ENCODE peak calls at places on chromosome 5, in nine cellular contexts. P is GM13977, S is esophagus squamous epithelium, C is GM20000, X is pancreas, Z is fibroblast of mammary gland, Y is OCI-LY7, M is right atrium auricular region, G is heart left ventricle. Q is an unnamed sample.

GRCh38 chr5:54186912-54187445 is 123.4 kb downstream of the ARL15 start:
- DNase-seq in G (peak), S (no peak), M (no peak), X (no peak), Y (no peak), C (no peak), Z (no peak), P (no peak), Q (no peak)

GRCh38 chr5:56833325-56833724 is 18.0 kb downstream of the MAP3K1 start:
- DNase-seq in C (no peak), Y (no peak), S (no peak), Z (no peak), G (no peak), P (no peak), X (no peak), M (no peak), Q (no peak)

GRCh38 chr5:172892713-172893112 is 58.7 kb downstream of the ERGIC1 start:
- DNase-seq in G (peak), P (no peak), X (no peak), Z (no peak), S (no peak), M (no peak), C (no peak), Y (no peak), Q (no peak)

GRCh38 chr5:42057254-42057690 is 132.2 kb downstream of the FBXO4 start:
- DNase-seq in Y (peak), Z (peak), M (no peak), X (peak), P (peak), S (no peak), C (peak), G (no peak), Q (peak)

GRCh38 chr5:28954074-28954473 is 1915.7 kb upstream of the CDH9 start:
- DNase-seq in Z (no peak), S (no peak), G (no peak), C (no peak), P (no peak), M (no peak), X (no peak), Y (no peak), Q (no peak)

GRCh38 chr5:136038635-136039034 is 9.8 kb downstream of the TGFBI start:
- DNase-seq in M (no peak), Z (peak), X (no peak), Y (no peak), P (no peak), G (no peak), S (no peak), C (no peak), Q (no peak)

GRCh38 chr5:5246736-5247135 is 106.6 kb downstream of the ADAMTS16 start:
- DNase-seq in M (no peak), S (no peak), C (no peak), P (no peak), G (no peak), Z (no peak), X (no peak), Y (no peak), Q (no peak)

GRCh38 chr5:36944607-36945225 is 68.1 kb downstream of the NIPBL start:
- DNase-seq in C (peak), G (no peak), X (no peak), S (no peak), P (peak), M (no peak), Y (peak), Z (peak), Q (peak)

GRCh38 chr5:116696356-116696755 is 121.7 kb upstream of the SEMA6A start:
- DNase-seq in X (no peak), Y (no peak), C (peak), G (no peak), S (no peak), M (no peak), P (peak), Z (peak), Q (peak)

DNA sequence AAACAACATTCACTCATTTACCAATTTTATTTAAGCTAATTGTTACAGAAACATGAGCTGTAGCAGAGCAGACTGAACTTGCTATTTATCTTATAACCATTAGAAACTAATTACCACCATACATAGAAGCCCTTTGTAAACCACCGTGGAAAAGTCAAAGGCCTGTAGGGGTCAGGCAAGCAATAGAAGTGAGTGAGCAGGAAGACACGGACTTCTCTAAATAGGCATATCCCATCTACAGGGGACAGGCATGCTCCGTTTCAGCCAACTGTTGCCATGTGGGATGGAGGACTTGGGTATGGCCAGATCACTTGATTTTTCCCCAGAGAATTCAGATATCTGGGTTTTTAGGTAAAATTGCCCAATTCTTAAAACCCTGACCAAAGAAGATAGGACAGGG is 44.8 kb downstream of the PRRC1 start:
- DNase-seq in P (no peak), M (no peak), S (no peak), G (peak), C (no peak), X (no peak), Y (peak), Z (peak), Q (peak)
- TF ChIP-seq CTCF in P (peak), M (peak), S (no peak), G (peak), C (peak), X (no peak), Y (peak), Z (peak), Q (peak)

GRCh38 chr5:176134529-176135223 is 103.5 kb upstream of the SIMC1 start:
- DNase-seq in Z (no peak), Y (no peak), C (no peak), S (no peak), M (no peak), G (no peak), P (no peak), X (no peak), Q (no peak)

GRCh38 chr5:176133289-176133870 is 104.8 kb upstream of the SIMC1 start:
- DNase-seq in G (no peak), M (no peak), C (no peak), Y (no peak), Z (no peak), S (no peak), X (peak), P (no peak), Q (no peak)

GRCh38 chr5:176133877-176134276 is 104.3 kb upstream of the SIMC1 start:
- DNase-seq in M (no peak), Y (peak), S (no peak), C (no peak), G (no peak), P (no peak), X (no peak), Z (no peak), Q (no peak)

GRCh38 chr5:176131771-176132170 is 106.5 kb upstream of the SIMC1 start:
- DNase-seq in S (no peak), P (no peak), C (no peak), G (no peak), M (no peak), X (no peak), Y (no peak), Z (no peak), Q (no peak)

DNA sequence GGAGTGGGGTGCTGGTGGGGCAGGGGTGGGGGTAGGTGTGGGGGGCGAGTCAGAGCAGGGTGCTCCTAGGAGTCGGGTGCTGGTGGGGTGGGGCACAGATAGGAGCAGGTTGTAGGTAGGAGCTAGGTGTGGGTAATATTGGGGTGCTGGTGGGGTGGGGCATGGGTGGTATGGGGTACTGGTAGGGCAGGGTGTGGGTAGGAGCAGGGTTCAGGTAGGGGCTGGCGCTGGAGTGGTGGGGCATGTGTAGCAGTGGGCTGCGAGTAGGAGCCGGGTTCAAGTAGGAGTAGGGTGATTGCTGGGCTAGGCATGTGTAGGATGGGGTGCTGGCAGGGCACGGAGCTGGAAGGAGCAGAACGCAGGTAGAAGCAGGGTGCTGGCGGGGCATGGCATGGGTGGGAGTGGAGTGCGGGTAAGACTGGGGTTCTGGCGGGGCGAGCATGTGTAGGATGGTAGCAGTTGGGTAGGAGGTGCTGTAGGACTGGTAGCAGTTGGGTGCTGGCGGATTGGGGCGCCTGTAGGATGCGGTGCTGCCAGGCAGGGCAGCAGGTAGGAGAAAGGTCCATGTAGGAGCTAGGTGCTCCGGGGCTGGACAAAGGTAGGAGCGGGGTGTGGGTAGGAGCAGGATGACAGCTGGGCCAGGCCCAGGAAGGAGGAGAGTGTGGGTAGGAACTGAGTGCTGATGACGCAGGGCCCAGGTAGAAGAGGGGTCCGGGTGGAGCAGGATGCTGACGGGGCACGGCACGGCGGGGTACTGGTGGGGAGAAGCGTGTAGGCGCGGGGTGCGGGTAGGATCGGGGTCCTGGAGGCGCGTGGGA is 105.5 kb upstream of the SIMC1 start:
- DNase-seq in C (no peak), X (no peak), G (no peak), M (no peak), Y (no peak), S (no peak), Z (no peak), P (no peak), Q (no peak)
- TF ChIP-seq CTCF in C (no peak), X (no peak), G (no peak), M (no peak), Y (no peak), S (no peak), Z (no peak), P (no peak), Q (no peak)

GRCh38 chr5:108148715-108149139 is 233.2 kb downstream of the FBXL17 start:
- DNase-seq in Z (peak), C (peak), S (no peak), P (peak), X (no peak), Y (peak), M (no peak), G (no peak), Q (peak)
- TF ChIP-seq CTCF in Z (peak), C (no peak), S (no peak), P (peak), X (no peak), Y (peak), M (peak), G (peak), Q (peak)

GRCh38 chr5:66498791-66499207 is 97.4 kb upstream of the MAST4 start:
- DNase-seq in S (no peak), G (peak), M (no peak), C (peak), Z (peak), P (peak), Y (no peak), X (no peak), Q (peak)
- TF ChIP-seq CTCF in S (no peak), G (peak), M (peak), C (peak), Z (peak), P (peak), Y (peak), X (no peak), Q (no peak)

DNA sequence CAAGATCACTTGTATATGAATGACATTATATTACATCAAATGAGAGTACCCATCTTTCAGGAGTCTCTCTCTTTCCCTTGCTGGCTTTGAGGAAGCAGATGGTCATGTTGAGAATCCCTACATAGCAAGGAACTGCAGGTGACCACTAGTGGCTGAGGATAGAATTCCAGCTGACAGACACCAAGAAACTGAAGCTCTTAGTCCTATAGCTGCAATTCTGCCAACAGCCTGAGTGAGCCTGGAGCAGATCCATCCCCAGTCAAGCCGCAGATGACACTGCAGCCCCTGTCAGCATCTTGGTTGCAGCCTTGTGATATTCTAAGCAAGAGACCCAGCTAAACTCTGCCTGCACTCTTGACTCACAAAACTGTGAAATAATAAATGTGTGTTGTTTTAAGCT is 531.5 kb downstream of the CSNK1G3 start:
- DNase-seq in M (no peak), G (no peak), Y (peak), S (no peak), X (no peak), C (no peak), Z (peak), P (no peak), Q (peak)
- TF ChIP-seq CTCF in M (no peak), G (no peak), Y (peak), S (no peak), X (no peak), C (no peak), Z (peak), P (no peak), Q (no peak)

GRCh38 chr5:32712463-32713395 is 1.6 kb downstream of the NPR3 start:
- DNase-seq in M (no peak), Y (no peak), C (no peak), S (no peak), X (no peak), P (peak), G (no peak), Z (peak), Q (no peak)

GRCh38 chr5:32710859-32711692 is at the start of gene NPR3:
- DNase-seq in G (no peak), M (no peak), P (peak), Y (no peak), S (no peak), C (peak), Z (peak), X (no peak), Q (no peak)

GRCh38 chr5:32711693-32712462 is 757 bp downstream of the NPR3 start:
- DNase-seq in X (no peak), C (peak), S (no peak), Z (peak), G (peak), M (no peak), P (peak), Y (no peak), Q (no peak)

GRCh38 chr5:32714836-32715235 is 3.7 kb downstream of the NPR3 start:
- DNase-seq in X (no peak), G (no peak), Z (no peak), P (no peak), S (no peak), C (no peak), M (no peak), Y (no peak), Q (no peak)

GRCh38 chr5:32713396-32714381 is 2.6 kb downstream of the NPR3 start:
- DNase-seq in C (peak), Y (no peak), S (no peak), X (no peak), M (no peak), P (peak), Z (peak), G (peak), Q (no peak)
- TF ChIP-seq CTCF in C (no peak), Y (no peak), S (no peak), X (no peak), M (no peak), P (no peak), Z (no peak), G (no peak), Q (no peak)

GRCh38 chr5:179907570-179908324 is at the start of gene TBC1D9B:
- DNase-seq in Z (peak), M (peak), X (peak), P (peak), Y (peak), S (no peak), G (peak), C (peak), Q (peak)
- TF ChIP-seq CTCF in Z (no peak), M (peak), X (no peak), P (peak), Y (peak), S (peak), G (peak), C (peak), Q (peak)

GRCh38 chr5:150649108-150649827 is 8.8 kb downstream of the SYNPO start:
- DNase-seq in S (no peak), C (no peak), M (peak), P (no peak), Y (no peak), Z (no peak), X (no peak), G (peak), Q (no peak)
- TF ChIP-seq CTCF in S (no peak), C (no peak), M (no peak), P (no peak), Y (no peak), Z (no peak), X (no peak), G (no peak), Q (no peak)